ENCODE peak calls at places on chromosomes 11 and 22, in seven cellular contexts. Q is stimulated activated CD8-positive, alpha-beta memory T cell treated with anti-CD3 and anti-CD28 coated beads, Interleukin-4, amount 100 ng/mL, for 4 hours; P is NCI-H1105; R is kidney; X is tibial nerve; Y is NB4; M is chondrocyte. S is an unnamed sample.

GRCh38 chr11:102157219-102157618 is 47.0 kb downstream of the YAP1 start:
- DNase-seq in Q (no peak), P (no peak), R (no peak), X (peak; percentile 19), Y (no peak), M (no peak), S (no peak)

GRCh38 chr11:90330632-90331031 is 107.8 kb upstream of the CHORDC1 start:
- DNase-seq in Q (no peak), P (no peak), R (no peak), X (no peak), Y (no peak), M (no peak), S (no peak)

GRCh38 chr22:47030881-47031627 is 268.6 kb downstream of the TBC1D22A start:
- DNase-seq in Q (no peak), P (no peak), R (peak; percentile 61), X (no peak), Y (no peak), M (peak; percentile 72), S (peak; percentile 74)

GRCh38 chr22:48918585-48919186 is 909.0 kb downstream of the BRD1 start:
- DNase-seq in Q (no peak), P (peak; percentile 75), R (no peak), X (no peak), Y (no peak), M (no peak), S (no peak)

GRCh38 chr11:27699242-27699925 is 871 bp downstream of the BDNF start:
- DNase-seq in Q (no peak), P (no peak), R (no peak), X (no peak), Y (no peak), M (peak; percentile 82), S (no peak)

GRCh38 chr22:31093090-31093850 is 12.2 kb downstream of the SMTN start:
- DNase-seq in Q (no peak), P (no peak), R (no peak), X (no peak), Y (no peak), M (no peak), S (no peak)

GRCh38 chr11:17775507-17776212 is 41.1 kb downstream of the KCNC1 start:
- DNase-seq in Q (no peak), P (no peak), R (peak; percentile 56), X (no peak), Y (no peak), M (peak; percentile 56), S (no peak)

GRCh38 chr22:47000888-47001287 is 238.4 kb downstream of the TBC1D22A start:
- DNase-seq in Q (no peak), P (no peak), R (no peak), X (no peak), Y (no peak), M (no peak), S (no peak)

GRCh38 chr22:45738206-45738605 is 66.6 kb downstream of the ATXN10 start:
- DNase-seq in Q (no peak), P (no peak), R (no peak), X (no peak), Y (no peak), M (no peak), S (peak; percentile 21)

GRCh38 chr22:26570126-26570525 is 19.8 kb downstream of the TPST2 start:
- DNase-seq in Q (no peak), P (no peak), R (peak; percentile 74), X (no peak), Y (no peak), M (no peak), S (no peak)

GRCh38 chr22:50705219-50705691 is 32.6 kb downstream of the SHANK3 start:
- DNase-seq in Q (no peak), P (peak; percentile 94), R (peak; percentile 92), X (peak; percentile 20), Y (peak; percentile 79), M (peak; percentile 85), S (no peak)

GRCh38 chr22:22767876-22768602 is 119.6 kb upstream of the IGLL5 start:
- DNase-seq in Q (no peak), P (no peak), R (no peak), X (no peak), Y (no peak), M (no peak), S (no peak)

GRCh38 chr22:28440517-28441366 is 238.9 kb downstream of the TTC28 start:
- DNase-seq in Q (no peak), P (no peak), R (no peak), X (no peak), Y (no peak), M (no peak), S (peak; percentile 39)

GRCh38 chr22:36383110-36383581 is 4.6 kb downstream of the MYH9 start:
- DNase-seq in Q (peak; percentile 42), P (no peak), R (no peak), X (no peak), Y (peak; percentile 37), M (no peak), S (peak; percentile 66)

GRCh38 chr11:116862951-116863350 is 25.5 kb upstream of the APOA1 start:
- DNase-seq in Q (no peak), P (no peak), R (no peak), X (no peak), Y (no peak), M (no peak), S (no peak)

GRCh38 chr11:107957109-107957588 is 28.9 kb downstream of the RAB39A start:
- DNase-seq in Q (no peak), P (no peak), R (no peak), X (peak; percentile 44), Y (no peak), M (no peak), S (peak; percentile 24)

GRCh38 chr11:44024977-44025376 is 22.8 kb upstream of the ACCSL start:
- DNase-seq in Q (no peak), P (no peak), R (no peak), X (no peak), Y (no peak), M (no peak), S (no peak)

GRCh38 chr11:7643323-7643722 is 30.0 kb downstream of the CYB5R2 start:
- DNase-seq in Q (no peak), P (no peak), R (no peak), X (no peak), Y (no peak), M (no peak), S (no peak)

GRCh38 chr11:131297441-131297840 is 73.0 kb upstream of the NTM start:
- DNase-seq in Q (no peak), P (no peak), R (no peak), X (no peak), Y (no peak), M (no peak), S (no peak)

GRCh38 chr22:37229012-37229804 is 14.9 kb downstream of the RAC2 start:
- DNase-seq in Q (no peak), P (no peak), R (no peak), X (no peak), Y (peak; percentile 54), M (no peak), S (peak; percentile 67)

GRCh38 chr11:119432484-119433368 is 9.8 kb upstream of the THY1 start:
- DNase-seq in Q (no peak), P (no peak), R (no peak), X (no peak), Y (no peak), M (no peak), S (peak; percentile 83)

GRCh38 chr11:20563871-20564270 is 35.5 kb upstream of the SLC6A5 start:
- DNase-seq in Q (no peak), P (no peak), R (no peak), X (no peak), Y (no peak), M (no peak), S (no peak)

GRCh38 chr22:50085211-50085999 is at the start of gene MLC1:
- DNase-seq in Q (no peak), P (no peak), R (peak; percentile 46), X (no peak), Y (peak; percentile 98), M (peak; percentile 59), S (no peak)

GRCh38 chr22:48905206-48905975 is 922.3 kb downstream of the BRD1 start:
- DNase-seq in Q (no peak), P (no peak), R (no peak), X (no peak), Y (no peak), M (peak; percentile 82), S (no peak)

GRCh38 chr11:72735495-72736027 is 16.6 kb downstream of the ARAP1 start:
- DNase-seq in Q (no peak), P (no peak), R (peak; percentile 17), X (no peak), Y (peak; percentile 69), M (no peak), S (no peak)

GRCh38 chr11:4821021-4821420 is at the start of gene OR51F2:
- DNase-seq in Q (no peak), P (no peak), R (no peak), X (no peak), Y (no peak), M (no peak), S (no peak)

GRCh38 chr22:42321908-42322561 is 51.6 kb upstream of the TCF20 start:
- DNase-seq in Q (no peak), P (peak; percentile 23), R (no peak), X (no peak), Y (no peak), M (no peak), S (no peak)

GRCh38 chr11:72836111-72836510 is 21.9 kb downstream of the ATG16L2 start:
- DNase-seq in Q (no peak), P (no peak), R (no peak), X (no peak), Y (no peak), M (no peak), S (no peak)

S was measured in GM04504.